ENCODE peak calls at places on chromosomes 6 and 20, in ten cellular contexts. C is stimulated activated CD8-positive, alpha-beta memory T cell treated with anti-CD3 and anti-CD28 coated beads, Interleukin-2, amount 100 ng/mL, for 1 hour; J is left ventricle myocardium superior; D is T follicular helper cell; Y is Peyer's patch; N is NCI-H1436; Q is hypothalamus; L is COR-L47; U is stimulated activated CD4-positive, alpha-beta T cell treated with anti-CD3 and anti-CD28 coated beads, Interleukin-2, amount 100 ng/mL, for 48 hours; T is left lung. Z is an unnamed sample.
A peak's percentile ranks its signal among the peaks of the same experiment; 100 is the strongest.

GRCh38 chr6:128278876-128279275 is 241.5 kb downstream of the PTPRK start:
- DNase-seq in C (no peak), J (no peak), D (no peak), Y (no peak), N (no peak), Q (no peak), L (no peak), U (no peak), T (no peak), Z (no peak)

GRCh38 chr20:53917145-53918009 is 153.0 kb downstream of the BCAS1 start:
- DNase-seq in C (no peak), J (peak; percentile 62), D (no peak), Y (peak; percentile 25), N (no peak), Q (no peak), L (no peak), U (no peak), T (no peak), Z (no peak)

GRCh38 chr20:3788685-3789155 is 2.2 kb upstream of the CENPB start:
- DNase-seq in C (no peak), J (no peak), D (no peak), Y (no peak), N (peak; percentile 8), Q (no peak), L (no peak), U (no peak), T (no peak), Z (no peak)

GRCh38 chr6:40807484-40807883 is 220.3 kb upstream of the LRFN2 start:
- DNase-seq in C (no peak), J (no peak), D (no peak), Y (no peak), N (no peak), Q (no peak), L (no peak), U (no peak), T (no peak), Z (no peak)

GRCh38 chr20:13485576-13485975 is 153.2 kb downstream of the TASP1 start:
- DNase-seq in C (no peak), J (no peak), D (no peak), Y (no peak), N (no peak), Q (no peak), L (no peak), U (no peak), T (no peak), Z (no peak)

GRCh38 chr6:150831577-150831976 is 33.9 kb upstream of the MTHFD1L start:
- DNase-seq in C (no peak), J (no peak), D (no peak), Y (no peak), N (no peak), Q (no peak), L (no peak), U (no peak), T (no peak), Z (no peak)

GRCh38 chr6:107648983-107649382 is 159.1 kb downstream of the SOBP start:
- DNase-seq in C (no peak), J (no peak), D (no peak), Y (no peak), N (no peak), Q (no peak), L (no peak), U (no peak), T (no peak), Z (no peak)

GRCh38 chr20:57397693-57398108 is 6.5 kb downstream of the RBM38 start:
- DNase-seq in C (peak; percentile 35), J (peak; percentile 37), D (peak; percentile 71), Y (peak; percentile 85), N (no peak), Q (no peak), L (no peak), U (peak; percentile 23), T (peak; percentile 82), Z (peak; percentile 64)

GRCh38 chr6:123527406-123527805 is 109.3 kb downstream of the TRDN start:
- DNase-seq in C (no peak), J (no peak), D (no peak), Y (no peak), N (peak; percentile 1), Q (no peak), L (no peak), U (no peak), T (no peak), Z (no peak)

GRCh38 chr6:87154641-87155271 is 609 bp upstream of the ZNF292 start:
- DNase-seq in C (peak; percentile 35), J (no peak), D (peak; percentile 48), Y (no peak), N (peak; percentile 73), Q (no peak), L (peak; percentile 83), U (no peak), T (no peak), Z (no peak)

GRCh38 chr6:89433637-89434499 is 916 bp downstream of the ANKRD6 start:
- DNase-seq in C (no peak), J (peak; percentile 51), D (no peak), Y (peak; percentile 56), N (no peak), Q (no peak), L (no peak), U (no peak), T (peak; percentile 81), Z (peak; percentile 70)

GRCh38 chr20:36613974-36614373 is 8.4 kb downstream of the RAB5IF start:
- DNase-seq in C (no peak), J (no peak), D (no peak), Y (no peak), N (no peak), Q (no peak), L (peak; percentile 81), U (no peak), T (peak; percentile 85), Z (peak; percentile 72)

GRCh38 chr6:165913676-165914570 is 250.9 kb upstream of the PDE10A start:
- DNase-seq in C (no peak), J (no peak), D (no peak), Y (no peak), N (no peak), Q (no peak), L (no peak), U (no peak), T (no peak), Z (no peak)

GRCh38 chr20:54475334-54476287 is at the start of gene DOK5:
- DNase-seq in C (no peak), J (peak; percentile 71), D (no peak), Y (no peak), N (no peak), Q (peak; percentile 58), L (no peak), U (no peak), T (peak; percentile 80), Z (no peak)

GRCh38 chr6:21149460-21149859 is 444.1 kb upstream of the SOX4 start:
- DNase-seq in C (no peak), J (no peak), D (no peak), Y (no peak), N (no peak), Q (no peak), L (no peak), U (no peak), T (no peak), Z (no peak)

Z was measured in upper lobe of right lung.